ENCODE peak calls at places on chromosomes 3 and 15, in eight cellular contexts. N, E, H, G, P, W, C and X are unnamed samples.

GRCh38 chr3:71579301-71579933 is 4.1 kb downstream of the FOXP1 start:
- DNase-seq in P (no peak), G (no peak), H (no peak), C (no peak), E (no peak), N (no peak), W (no peak), X (no peak)

GRCh38 chr3:40691598-40691905 is 166.8 kb downstream of the ZNF621 start:
- DNase-seq in E (peak; percentile 89), P (no peak), H (no peak), W (no peak), N (peak; percentile 30), C (no peak), G (peak; percentile 1), X (no peak)

GRCh38 chr3:193714523-193715137 is 121.6 kb downstream of the OPA1 start:
- DNase-seq in C (no peak), G (no peak), E (no peak), P (no peak), H (no peak), N (no peak), W (no peak), X (no peak)

GRCh38 chr15:90560229-90560771 is 30.6 kb downstream of the CRTC3 start:
- DNase-seq in P (peak; percentile 60), E (peak; percentile 51), H (peak; percentile 46), G (peak; percentile 99), N (peak; percentile 72), W (no peak), C (peak; percentile 88), X (no peak)

GRCh38 chr3:160008979-160009378 is 20.3 kb downstream of the IL12A start:
- DNase-seq in H (no peak), G (no peak), W (no peak), N (no peak), C (no peak), E (no peak), P (no peak), X (no peak)

GRCh38 chr3:27507515-27508266 is 23.5 kb upstream of the SLC4A7 start:
- DNase-seq in E (no peak), C (no peak), G (no peak), H (no peak), N (no peak), W (no peak), P (no peak), X (no peak)

GRCh38 chr3:58962040-58962651 is 87.7 kb downstream of the CFAP20DC start:
- DNase-seq in P (no peak), H (no peak), W (no peak), G (peak; percentile 47), N (no peak), C (no peak), E (no peak), X (no peak)

GRCh38 chr3:152610621-152611020 is 224.3 kb upstream of the P2RY1 start:
- DNase-seq in G (no peak), N (no peak), P (no peak), C (no peak), E (no peak), W (no peak), H (no peak), X (no peak)

GRCh38 chr3:89303721-89304120 is 196.3 kb downstream of the EPHA3 start:
- DNase-seq in E (no peak), W (no peak), P (no peak), G (peak; percentile 31), H (no peak), N (no peak), C (peak; percentile 55), X (no peak)

GRCh38 chr3:192216067-192216466 is 511.3 kb downstream of the FGF12 start:
- DNase-seq in H (no peak), W (no peak), C (no peak), E (no peak), P (no peak), N (no peak), G (no peak), X (no peak)

GRCh38 chr3:57557088-57557537 is 1.0 kb downstream of the PDE12 start:
- DNase-seq in P (no peak), E (no peak), C (peak; percentile 58), G (peak; percentile 51), H (no peak), W (no peak), N (no peak), X (peak; percentile 61)

GRCh38 chr15:74133071-74133702 is 2.8 kb downstream of the ISLR2 start:
- DNase-seq in E (no peak), H (no peak), N (no peak), G (no peak), P (no peak), C (no peak), W (peak; percentile 82), X (no peak)

GRCh38 chr15:98718426-98719168 is 70.3 kb downstream of the IGF1R start:
- DNase-seq in C (no peak), G (no peak), H (no peak), P (no peak), W (peak; percentile 35), N (no peak), E (no peak), X (no peak)
- H3K4me3 ChIP-seq in C (no peak overlapping the region), G (no peak overlapping the region), H (no peak overlapping the region), P (no peak overlapping the region), W (no peak overlapping the region), N (no peak overlapping the region), E (peak overlapping the region; percentile 31), X (no peak overlapping the region)

GRCh38 chr3:186930143-186930638 is at the start of gene ST6GAL1:
- DNase-seq in G (no peak), N (peak; percentile 76), C (peak; percentile 63), H (peak; percentile 38), W (peak; percentile 92), P (peak; percentile 62), E (peak; percentile 31), X (peak; percentile 84)
- TF ChIP-seq CTCF in G (no peak), N (peak; percentile 6), C (peak; percentile 45), H (no peak), W (peak; percentile 78), P (peak; percentile 32), E (no peak), X (peak; percentile 47)

DNA sequence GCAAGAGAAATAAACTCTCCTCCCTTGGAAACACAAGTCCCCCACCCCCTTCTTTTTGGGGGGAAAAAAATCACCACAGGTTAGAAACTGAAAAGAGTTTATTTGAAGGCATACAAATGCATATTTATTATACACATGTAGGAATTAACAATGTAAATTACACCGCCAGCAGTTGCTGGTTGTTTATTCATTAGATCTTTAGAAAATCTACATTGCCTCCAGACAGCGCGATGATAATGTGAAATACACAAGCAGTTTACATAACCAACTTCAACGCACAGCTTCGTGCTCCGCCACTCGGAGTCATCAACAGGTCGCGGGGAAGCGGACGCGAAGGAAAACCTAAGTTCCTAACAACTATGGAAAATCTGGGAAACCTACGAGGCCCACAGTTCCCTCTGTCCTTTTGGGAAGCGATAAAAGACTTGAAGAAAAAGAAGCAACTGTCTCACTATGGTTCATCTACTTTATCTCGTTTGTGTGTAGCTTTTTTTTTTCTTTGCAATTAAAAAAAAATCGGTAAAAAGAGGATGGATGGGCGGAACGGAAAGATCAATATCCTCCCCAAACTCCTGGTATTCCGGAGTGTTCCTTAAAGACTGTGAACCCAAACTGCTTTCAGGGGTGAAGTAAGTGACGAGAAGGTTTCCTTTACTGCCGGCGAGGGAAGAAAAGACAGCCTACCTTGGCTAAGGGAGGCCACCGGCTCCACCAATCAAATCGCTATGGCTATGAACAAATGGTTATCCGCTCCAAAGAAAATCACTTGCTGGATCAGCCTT is 8.4 kb upstream of the FOXB1 start:
- DNase-seq in E (no peak), N (no peak), G (no peak), W (no peak), C (no peak), P (no peak), H (no peak), X (no peak)
- H3K4me3 ChIP-seq in E (no peak overlapping the region), N (no peak overlapping the region), G (no peak overlapping the region), W (no peak overlapping the region), C (no peak overlapping the region), P (no peak overlapping the region), H (no peak overlapping the region), X (no peak overlapping the region)

GRCh38 chr3:178947738-178948137 is 123.9 kb downstream of the ZMAT3 start:
- DNase-seq in C (peak; percentile 10), E (no peak), N (no peak), W (no peak), H (no peak), G (no peak), P (no peak), X (no peak)
- TF ChIP-seq CTCF in C (no peak), E (no peak), N (no peak), W (no peak), H (no peak), G (no peak), P (no peak), X (peak; percentile 5)

GRCh38 chr3:14810070-14810732 is 8.6 kb upstream of the FGD5 start:
- DNase-seq in N (peak; percentile 69), G (no peak), P (peak; percentile 41), H (peak; percentile 41), E (no peak), W (peak; percentile 88), C (no peak), X (no peak)
- H3K4me3 ChIP-seq in N (peak overlapping the region; percentile 65), G (no peak overlapping the region), P (peak overlapping the region; percentile 43), H (peak overlapping the region; percentile 66), E (peak overlapping the region; percentile 76), W (no peak overlapping the region), C (no peak overlapping the region), X (no peak overlapping the region)

GRCh38 chr3:45042162-45042561 is 16.1 kb downstream of the CLEC3B start:
- DNase-seq in W (no peak), C (no peak), E (no peak), P (no peak), H (no peak), N (no peak), G (no peak), X (no peak)
- TF ChIP-seq CTCF in W (no peak), C (no peak), E (no peak), P (no peak), H (no peak), N (no peak), G (no peak), X (no peak)